ENCODE peak calls at places on chromosomes 3 and 15, in nine cellular contexts. One of them, this sample, is unnamed.

GRCh38 chr3:57110797-57111196 is 50.3 kb downstream of the SPATA12 start:
- DNase-seq in ecto neural progenitor cell: peak
- DNase-seq in neuronal stem cell: peak
- DNase-seq in A172: no peak
- DNase-seq in progenitor cell of endocrine pancreas: no peak
- DNase-seq in NCI-H1092 treated with DMSO at 0.1 percent for 48 hours: peak
- DNase-seq in HCEC 1CT: no peak
- DNase-seq in bronchial epithelial cell: no peak
- DNase-seq in neural crest cell: no peak
- DNase-seq in this sample: no peak

GRCh38 chr3:148643389-148643840 is 54.3 kb upstream of the AGTR1 start:
- DNase-seq in ecto neural progenitor cell: no peak
- DNase-seq in neuronal stem cell: no peak
- DNase-seq in A172: peak
- DNase-seq in progenitor cell of endocrine pancreas: no peak
- DNase-seq in NCI-H1092 treated with DMSO at 0.1 percent for 48 hours: no peak
- DNase-seq in HCEC 1CT: peak
- DNase-seq in bronchial epithelial cell: peak
- DNase-seq in neural crest cell: no peak
- DNase-seq in this sample: peak

GRCh38 chr3:123758081-123758564 is 126.0 kb downstream of the MYLK start:
- DNase-seq in ecto neural progenitor cell: no peak
- DNase-seq in neuronal stem cell: peak
- DNase-seq in A172: peak
- DNase-seq in progenitor cell of endocrine pancreas: no peak
- DNase-seq in NCI-H1092 treated with DMSO at 0.1 percent for 48 hours: peak
- DNase-seq in HCEC 1CT: peak
- DNase-seq in bronchial epithelial cell: peak
- DNase-seq in neural crest cell: no peak
- DNase-seq in this sample: peak

GRCh38 chr3:171620825-171621434 is 160.7 kb upstream of the TNIK start:
- DNase-seq in ecto neural progenitor cell: no peak
- DNase-seq in neuronal stem cell: no peak
- DNase-seq in A172: peak
- DNase-seq in progenitor cell of endocrine pancreas: no peak
- DNase-seq in NCI-H1092 treated with DMSO at 0.1 percent for 48 hours: no peak
- DNase-seq in HCEC 1CT: peak
- DNase-seq in bronchial epithelial cell: no peak
- DNase-seq in neural crest cell: no peak
- DNase-seq in this sample: peak

GRCh38 chr3:49476563-49476962 is 6.5 kb downstream of the DAG1 start:
- DNase-seq in ecto neural progenitor cell: no peak
- DNase-seq in neuronal stem cell: no peak
- DNase-seq in A172: peak
- DNase-seq in progenitor cell of endocrine pancreas: no peak
- DNase-seq in NCI-H1092 treated with DMSO at 0.1 percent for 48 hours: no peak
- DNase-seq in HCEC 1CT: peak
- DNase-seq in bronchial epithelial cell: no peak
- DNase-seq in neural crest cell: no peak
- DNase-seq in this sample: peak

GRCh38 chr3:120471643-120472042 is 20.9 kb upstream of the FSTL1 start:
- DNase-seq in ecto neural progenitor cell: no peak
- DNase-seq in neuronal stem cell: no peak
- DNase-seq in A172: peak
- DNase-seq in progenitor cell of endocrine pancreas: no peak
- DNase-seq in NCI-H1092 treated with DMSO at 0.1 percent for 48 hours: no peak
- DNase-seq in HCEC 1CT: peak
- DNase-seq in bronchial epithelial cell: no peak
- DNase-seq in neural crest cell: no peak
- DNase-seq in this sample: no peak

GRCh38 chr3:174218011-174218410 is 641.1 kb upstream of the NAALADL2 start:
- DNase-seq in ecto neural progenitor cell: no peak
- DNase-seq in neuronal stem cell: no peak
- DNase-seq in A172: peak
- DNase-seq in progenitor cell of endocrine pancreas: no peak
- DNase-seq in NCI-H1092 treated with DMSO at 0.1 percent for 48 hours: no peak
- DNase-seq in HCEC 1CT: no peak
- DNase-seq in bronchial epithelial cell: peak
- DNase-seq in neural crest cell: no peak
- DNase-seq in this sample: peak

GRCh38 chr3:24545917-24546316 is 51.3 kb upstream of the THRB start:
- DNase-seq in ecto neural progenitor cell: no peak
- DNase-seq in neuronal stem cell: no peak
- DNase-seq in A172: no peak
- DNase-seq in progenitor cell of endocrine pancreas: no peak
- DNase-seq in NCI-H1092 treated with DMSO at 0.1 percent for 48 hours: no peak
- DNase-seq in HCEC 1CT: peak
- DNase-seq in bronchial epithelial cell: no peak
- DNase-seq in neural crest cell: no peak
- DNase-seq in this sample: no peak

GRCh38 chr3:186439725-186440124 is 77.7 kb upstream of the DGKG start:
- DNase-seq in ecto neural progenitor cell: no peak
- DNase-seq in neuronal stem cell: no peak
- DNase-seq in A172: no peak
- DNase-seq in progenitor cell of endocrine pancreas: no peak
- DNase-seq in NCI-H1092 treated with DMSO at 0.1 percent for 48 hours: no peak
- DNase-seq in HCEC 1CT: no peak
- DNase-seq in bronchial epithelial cell: no peak
- DNase-seq in neural crest cell: no peak
- DNase-seq in this sample: no peak

GRCh38 chr3:13515786-13516783 is 32.8 kb upstream of the FBLN2 start:
- DNase-seq in ecto neural progenitor cell: no peak
- DNase-seq in neuronal stem cell: no peak
- DNase-seq in A172: no peak
- DNase-seq in progenitor cell of endocrine pancreas: no peak
- DNase-seq in NCI-H1092 treated with DMSO at 0.1 percent for 48 hours: no peak
- DNase-seq in HCEC 1CT: no peak
- DNase-seq in bronchial epithelial cell: no peak
- DNase-seq in neural crest cell: no peak
- DNase-seq in this sample: no peak

GRCh38 chr15:50137330-50137761 is 18.3 kb upstream of the ATP8B4 start:
- DNase-seq in ecto neural progenitor cell: no peak
- DNase-seq in neuronal stem cell: no peak
- DNase-seq in A172: peak
- DNase-seq in progenitor cell of endocrine pancreas: no peak
- DNase-seq in NCI-H1092 treated with DMSO at 0.1 percent for 48 hours: no peak
- DNase-seq in HCEC 1CT: peak
- DNase-seq in bronchial epithelial cell: peak
- DNase-seq in neural crest cell: no peak
- DNase-seq in this sample: peak

GRCh38 chr15:75224281-75224680 is 22.6 kb downstream of the C15orf39 start:
- DNase-seq in ecto neural progenitor cell: no peak
- DNase-seq in neuronal stem cell: no peak
- DNase-seq in A172: no peak
- DNase-seq in progenitor cell of endocrine pancreas: no peak
- DNase-seq in NCI-H1092 treated with DMSO at 0.1 percent for 48 hours: no peak
- DNase-seq in HCEC 1CT: no peak
- DNase-seq in bronchial epithelial cell: no peak
- DNase-seq in neural crest cell: no peak
- DNase-seq in this sample: no peak

GRCh38 chr3:123390865-123391613 is 57.9 kb downstream of the ADCY5 start:
- DNase-seq in ecto neural progenitor cell: no peak
- DNase-seq in neuronal stem cell: no peak
- DNase-seq in A172: peak
- DNase-seq in progenitor cell of endocrine pancreas: no peak
- DNase-seq in NCI-H1092 treated with DMSO at 0.1 percent for 48 hours: peak
- DNase-seq in HCEC 1CT: no peak
- DNase-seq in bronchial epithelial cell: no peak
- DNase-seq in neural crest cell: no peak
- DNase-seq in this sample: no peak

GRCh38 chr15:81157939-81158223 is 23.8 kb downstream of the CFAP161 start:
- DNase-seq in ecto neural progenitor cell: no peak
- DNase-seq in neuronal stem cell: no peak
- DNase-seq in A172: no peak
- DNase-seq in progenitor cell of endocrine pancreas: no peak
- DNase-seq in NCI-H1092 treated with DMSO at 0.1 percent for 48 hours: no peak
- DNase-seq in HCEC 1CT: no peak
- DNase-seq in bronchial epithelial cell: peak
- DNase-seq in neural crest cell: no peak
- DNase-seq in this sample: no peak

GRCh38 chr3:58237238-58237939 is at the start of gene ABHD6:
- DNase-seq in ecto neural progenitor cell: peak
- DNase-seq in neuronal stem cell: peak
- DNase-seq in A172: peak
- DNase-seq in progenitor cell of endocrine pancreas: peak
- DNase-seq in NCI-H1092 treated with DMSO at 0.1 percent for 48 hours: peak
- DNase-seq in HCEC 1CT: peak
- DNase-seq in bronchial epithelial cell: no peak
- DNase-seq in neural crest cell: peak
- DNase-seq in this sample: no peak

GRCh38 chr15:88830016-88830415 is 26.8 kb downstream of the ACAN start:
- DNase-seq in ecto neural progenitor cell: no peak
- DNase-seq in neuronal stem cell: no peak
- DNase-seq in A172: no peak
- DNase-seq in progenitor cell of endocrine pancreas: no peak
- DNase-seq in NCI-H1092 treated with DMSO at 0.1 percent for 48 hours: no peak
- DNase-seq in HCEC 1CT: no peak
- DNase-seq in bronchial epithelial cell: no peak
- DNase-seq in neural crest cell: no peak
- DNase-seq in this sample: no peak

GRCh38 chr3:124318650-124319049 is 326.7 kb upstream of the ROPN1 start:
- DNase-seq in ecto neural progenitor cell: no peak
- DNase-seq in neuronal stem cell: no peak
- DNase-seq in A172: no peak
- DNase-seq in progenitor cell of endocrine pancreas: no peak
- DNase-seq in NCI-H1092 treated with DMSO at 0.1 percent for 48 hours: no peak
- DNase-seq in HCEC 1CT: no peak
- DNase-seq in bronchial epithelial cell: no peak
- DNase-seq in neural crest cell: no peak
- DNase-seq in this sample: no peak

GRCh38 chr15:90162956-90163355 is 38.2 kb upstream of the SEMA4B start:
- DNase-seq in ecto neural progenitor cell: no peak
- DNase-seq in neuronal stem cell: no peak
- DNase-seq in A172: no peak
- DNase-seq in progenitor cell of endocrine pancreas: no peak
- DNase-seq in NCI-H1092 treated with DMSO at 0.1 percent for 48 hours: no peak
- DNase-seq in HCEC 1CT: no peak
- DNase-seq in bronchial epithelial cell: no peak
- DNase-seq in neural crest cell: no peak
- DNase-seq in this sample: no peak

GRCh38 chr15:71279757-71280141 is 164.5 kb downstream of the THSD4 start:
- DNase-seq in ecto neural progenitor cell: no peak
- DNase-seq in neuronal stem cell: no peak
- DNase-seq in A172: no peak
- DNase-seq in progenitor cell of endocrine pancreas: no peak
- DNase-seq in NCI-H1092 treated with DMSO at 0.1 percent for 48 hours: no peak
- DNase-seq in HCEC 1CT: no peak
- DNase-seq in bronchial epithelial cell: no peak
- DNase-seq in neural crest cell: no peak
- DNase-seq in this sample: no peak

GRCh38 chr3:143121240-143122088 is 1.9 kb downstream of the CHST2 start:
- DNase-seq in ecto neural progenitor cell: no peak
- DNase-seq in neuronal stem cell: peak
- DNase-seq in A172: no peak
- DNase-seq in progenitor cell of endocrine pancreas: no peak
- DNase-seq in NCI-H1092 treated with DMSO at 0.1 percent for 48 hours: no peak
- DNase-seq in HCEC 1CT: peak
- DNase-seq in bronchial epithelial cell: no peak
- DNase-seq in neural crest cell: peak
- DNase-seq in this sample: no peak

GRCh38 chr15:68559342-68560310 is 19.2 kb upstream of the CORO2B start:
- DNase-seq in ecto neural progenitor cell: peak
- DNase-seq in neuronal stem cell: peak
- DNase-seq in A172: peak
- DNase-seq in progenitor cell of endocrine pancreas: peak
- DNase-seq in NCI-H1092 treated with DMSO at 0.1 percent for 48 hours: peak
- DNase-seq in HCEC 1CT: peak
- DNase-seq in bronchial epithelial cell: peak
- DNase-seq in neural crest cell: peak
- DNase-seq in this sample: peak

This sample was measured in renal cortical epithelial cell.